ENCODE peak calls at places on chromosomes 2 and 18, in four cellular contexts. P, J, D and A are unnamed samples.

GRCh38 chr2:231786917-231787292 is 660 bp downstream of the COPS7B start:
- DNase-seq in D (no peak), P (no peak), J (no peak), A (no peak)

GRCh38 chr18:44781890-44782289 is 101.2 kb downstream of the SETBP1 start:
- DNase-seq in P (no peak), J (no peak), D (no peak), A (peak)

GRCh38 chr2:201120500-201120899 is 4.5 kb downstream of the CFLAR start:
- DNase-seq in P (no peak), J (no peak), D (no peak), A (no peak)

GRCh38 chr2:158539176-158539895 is 82.6 kb downstream of the PKP4 start:
- DNase-seq in D (no peak), P (no peak), J (no peak), A (peak)

GRCh38 chr18:3060667-3061580 is 48.0 kb upstream of the LPIN2 start:
- DNase-seq in P (no peak), D (peak), J (no peak), A (no peak)

GRCh38 chr2:30656079-30656478 is 151.2 kb downstream of the CAPN13 start:
- DNase-seq in J (no peak), D (no peak), P (no peak), A (no peak)

GRCh38 chr18:51162617-51163016 is 34.9 kb downstream of the MEX3C start:
- DNase-seq in D (no peak), J (no peak), P (no peak), A (no peak)

GRCh38 chr2:20224191-20224715 is 677 bp downstream of the SDC1 start:
- DNase-seq in P (no peak), D (peak), J (no peak), A (no peak)

GRCh38 chr2:75142081-75142480 is 57.2 kb downstream of the TACR1 start:
- DNase-seq in J (no peak), P (no peak), D (no peak), A (no peak)

GRCh38 chr2:88054300-88055048 is 1.1 kb downstream of the KRCC1 start:
- DNase-seq in J (peak), P (no peak), D (peak), A (no peak)

GRCh38 chr2:172836386-172837200 is 100.9 kb downstream of the RAPGEF4 start:
- DNase-seq in P (no peak), D (peak), J (no peak), A (no peak)

GRCh38 chr2:14543284-14543683 is 89.2 kb upstream of the LRATD1 start:
- DNase-seq in D (peak), J (no peak), P (no peak), A (no peak)

DNA sequence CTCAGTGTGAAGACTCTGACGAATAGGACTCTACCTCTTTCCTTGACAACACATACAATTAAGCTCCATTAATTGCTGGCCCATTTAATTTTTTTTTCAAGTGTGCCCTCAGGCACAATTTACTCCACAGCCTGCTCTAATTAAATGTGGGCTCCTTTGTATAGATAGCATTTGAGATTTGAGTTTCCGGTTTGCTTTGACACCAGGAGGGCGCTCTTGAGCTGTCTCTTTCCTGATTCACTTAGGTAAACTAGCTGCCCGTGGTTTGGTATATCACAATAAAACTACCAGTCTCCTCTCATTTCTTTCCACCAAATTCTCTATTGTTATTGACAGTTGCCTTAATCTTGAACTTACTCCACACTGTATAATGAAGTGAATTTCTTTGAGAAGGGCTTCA is 666.0 kb downstream of the DSC3 start:
- DNase-seq in D (peak), J (no peak), P (no peak), A (no peak)
- TF ChIP-seq CTCF in D (no peak), J (no peak), P (no peak), A (no peak)

DNA sequence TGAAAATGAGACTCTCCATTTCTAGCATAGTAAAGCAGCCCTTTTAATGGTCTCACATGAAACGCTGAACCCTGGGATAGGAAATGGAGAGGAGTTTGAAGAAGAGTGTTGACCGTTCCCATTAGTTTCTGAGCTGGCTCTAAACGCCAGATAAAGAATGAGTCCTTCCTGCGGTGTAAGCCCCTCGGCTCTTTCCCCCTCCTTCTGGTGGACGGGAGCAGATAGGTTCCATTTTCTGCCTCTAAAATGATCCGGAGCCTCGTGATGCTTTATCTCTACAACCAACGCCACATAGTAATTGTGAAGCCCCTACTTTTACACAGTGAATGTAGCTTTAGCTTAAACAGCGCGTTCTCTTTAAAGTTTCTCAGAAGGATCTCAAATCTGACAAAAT is 24.1 kb upstream of the ZNF516 start:
- DNase-seq in J (no peak), P (no peak), D (no peak), A (no peak)
- TF ChIP-seq CTCF in J (no peak), P (no peak), D (no peak), A (no peak)

DNA sequence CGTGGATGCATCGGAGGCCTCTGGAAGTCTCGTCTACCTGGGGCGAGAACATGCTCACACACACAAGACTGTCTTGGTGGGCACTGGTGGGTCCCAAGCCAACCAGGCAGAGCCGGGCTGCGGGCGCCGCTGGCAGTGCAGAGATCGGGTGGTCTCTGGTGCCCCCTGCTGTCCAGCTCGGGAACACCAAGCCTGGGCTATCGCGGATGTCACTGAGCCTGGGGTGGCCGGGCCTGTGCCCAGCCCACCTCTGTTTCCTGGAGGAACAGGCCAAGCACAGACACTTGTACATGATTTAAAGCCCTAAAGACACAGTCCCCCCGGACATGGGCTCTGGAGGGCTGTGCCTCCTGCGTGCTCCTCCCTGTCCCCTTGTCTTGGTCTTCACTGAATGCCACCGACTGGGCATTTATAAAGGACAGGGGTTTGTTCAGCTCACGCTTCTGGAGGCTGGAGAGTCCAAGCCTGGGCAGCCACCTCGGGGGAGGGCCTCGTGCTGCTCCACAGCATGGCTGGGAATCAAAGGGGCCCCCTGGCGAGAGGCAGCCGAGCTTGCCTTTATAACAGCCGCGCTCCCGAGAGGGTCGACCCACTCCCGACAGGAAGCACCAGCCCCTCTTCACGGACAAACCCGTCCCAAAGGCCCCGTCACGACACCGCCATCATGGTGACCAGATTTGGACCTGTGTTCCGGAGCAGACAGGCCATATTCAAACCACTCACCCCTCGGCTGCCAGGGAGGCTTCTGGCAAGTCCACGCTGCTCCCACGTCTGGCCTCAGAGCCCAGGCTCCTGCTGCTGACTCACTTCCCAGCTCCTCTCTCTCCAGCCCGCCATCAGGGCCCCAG is 3.6 kb upstream of the OTOS start:
- DNase-seq in D (peak), P (peak), J (peak), A (no peak)
- TF ChIP-seq CTCF in D (peak), P (peak), J (peak), A (peak)

GRCh38 chr18:37577051-37577611 is 11.5 kb upstream of the CELF4 start:
- DNase-seq in J (no peak), P (no peak), D (no peak), A (no peak)
- TF ChIP-seq CTCF in J (no peak), P (no peak), D (no peak), A (no peak)

GRCh38 chr2:217880891-217881290 is 121.9 kb downstream of the TNS1 start:
- DNase-seq in P (no peak), D (no peak), J (no peak), A (no peak)

GRCh38 chr2:217877866-217878265 is 124.9 kb downstream of the TNS1 start:
- DNase-seq in D (no peak), J (no peak), P (no peak), A (no peak)

GRCh38 chr2:217878865-217879595 is 123.8 kb downstream of the TNS1 start:
- DNase-seq in P (no peak), D (no peak), J (peak), A (no peak)

GRCh38 chr2:217876253-217876570 is 126.6 kb downstream of the TNS1 start:
- DNase-seq in J (no peak), D (no peak), P (no peak), A (no peak)

GRCh38 chr2:217880490-217880889 is 122.3 kb downstream of the TNS1 start:
- DNase-seq in J (no peak), D (no peak), P (no peak), A (no peak)
- TF ChIP-seq CTCF in J (no peak), D (no peak), P (no peak), A (no peak)

DNA sequence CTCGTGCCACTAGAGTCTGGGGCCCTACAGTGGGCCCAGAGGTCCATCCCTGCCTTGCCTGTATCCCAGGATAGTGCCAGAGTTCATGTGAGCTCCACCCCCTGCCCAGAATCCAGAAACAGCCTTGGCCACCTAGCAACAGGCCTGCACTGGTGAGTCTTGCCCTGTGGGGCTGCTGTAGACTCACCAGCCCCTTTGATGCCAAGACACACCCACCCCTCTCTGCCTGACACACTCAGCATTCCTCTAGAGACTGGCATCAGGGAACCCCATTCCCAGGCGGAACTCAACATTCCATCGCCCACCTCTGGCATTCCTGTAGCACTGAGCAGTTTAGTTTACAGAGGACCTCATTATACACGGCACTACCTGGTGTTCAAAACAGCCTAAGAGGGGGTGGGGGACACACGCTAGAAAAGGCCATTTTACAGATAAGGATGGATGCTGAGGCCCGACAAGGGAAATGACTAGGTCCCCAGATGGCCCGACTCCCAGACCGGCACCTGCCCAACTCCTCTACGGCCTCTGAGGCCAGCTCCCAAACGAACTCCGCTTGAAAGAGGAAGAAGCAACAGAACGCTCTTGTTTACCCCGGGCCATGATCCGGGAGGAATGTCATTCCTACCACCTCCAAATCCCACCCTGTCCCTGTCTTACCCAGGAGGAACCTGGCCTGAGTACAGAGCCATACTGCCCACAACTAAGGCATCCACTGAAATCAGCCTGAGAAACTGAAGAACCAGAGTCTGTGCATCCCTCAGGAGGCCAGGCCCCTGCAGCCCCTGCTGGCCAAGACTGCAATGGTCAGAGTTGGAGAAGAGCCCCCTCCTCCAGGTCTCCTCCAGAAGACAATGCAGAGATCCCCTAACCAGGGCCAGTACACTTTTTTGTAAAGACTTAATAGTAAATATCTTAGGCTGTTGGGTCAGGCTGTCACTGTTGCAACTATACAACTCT is 180.2 kb downstream of the TNS1 start:
- DNase-seq in P (no peak), D (no peak), J (no peak), A (no peak)
- TF ChIP-seq CTCF in P (peak), D (no peak), J (no peak), A (no peak)

DNA sequence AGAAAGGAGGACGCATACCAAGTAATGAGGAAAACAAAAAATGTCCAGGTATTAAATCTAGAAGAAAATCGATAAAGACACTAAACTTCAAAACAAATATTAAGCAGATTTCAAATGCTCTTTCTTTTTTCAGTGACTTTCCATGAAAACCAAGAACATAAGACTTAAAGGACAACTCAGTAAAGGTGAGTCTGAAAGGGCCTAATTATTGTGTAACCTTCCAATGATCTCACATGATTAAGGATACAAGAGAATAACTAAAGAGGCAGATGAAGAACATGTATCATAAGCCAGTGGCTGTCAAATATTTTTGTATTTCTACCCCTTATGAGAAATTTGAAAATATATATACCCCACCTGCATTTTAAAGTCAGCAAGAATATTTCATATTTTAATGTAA is 30.7 kb downstream of the MBD2 start:
- DNase-seq in D (no peak), J (no peak), P (no peak), A (no peak)
- TF ChIP-seq CTCF in D (no peak), J (no peak), P (no peak), A (no peak)